ENCODE peak calls at places on chromosome 15, in nine cellular contexts. C, S, B, T, Z, L, N, G and W are unnamed samples.

GRCh38 chr15:71677766-71678165 is 132.6 kb upstream of the NR2E3 start:
- DNase-seq in S (no peak), G (no peak), B (no peak), N (no peak), Z (no peak), T (no peak), C (no peak), L (peak; percentile 37), W (no peak)

GRCh38 chr15:92574161-92574560 is 81.4 kb downstream of the FAM174B start:
- DNase-seq in Z (no peak), L (no peak), N (no peak), C (no peak), G (no peak), T (no peak), S (no peak), B (no peak), W (no peak)

GRCh38 chr15:40006003-40006402 is 33.0 kb downstream of the SRP14 start:
- DNase-seq in G (no peak), L (no peak), N (no peak), C (no peak), Z (no peak), S (no peak), T (no peak), B (no peak), W (no peak)

GRCh38 chr15:91484141-91484540 is 369.4 kb upstream of the SLCO3A1 start:
- DNase-seq in S (no peak), L (no peak), B (no peak), Z (no peak), C (no peak), G (no peak), T (no peak), N (no peak), W (no peak)

GRCh38 chr15:52010633-52011595 is 8.1 kb upstream of the MAPK6 start:
- DNase-seq in B (no peak), L (peak; percentile 76), G (no peak), T (no peak), Z (peak; percentile 55), C (no peak), S (no peak), N (no peak), W (peak; percentile 77)

GRCh38 chr15:91407237-91407889 is 307.3 kb downstream of the SV2B start:
- DNase-seq in Z (no peak), G (no peak), L (no peak), T (no peak), B (no peak), N (no peak), S (no peak), C (no peak), W (peak; percentile 35)

GRCh38 chr15:85562824-85563223 is 182.4 kb downstream of the AKAP13 start:
- DNase-seq in L (no peak), B (no peak), Z (no peak), G (no peak), T (no peak), S (no peak), N (no peak), C (no peak), W (no peak)

GRCh38 chr15:100780208-100780800 is 99.3 kb upstream of the ALDH1A3 start:
- DNase-seq in N (no peak), L (no peak), C (no peak), S (no peak), Z (no peak), T (no peak), G (no peak), B (no peak), W (no peak)

GRCh38 chr15:34331809-34332208 is 5.8 kb downstream of the SLC12A6 start:
- DNase-seq in N (no peak), T (no peak), Z (no peak), B (no peak), G (no peak), S (no peak), L (no peak), C (no peak), W (no peak)

GRCh38 chr15:56982987-56983386 is 64.5 kb downstream of the TCF12 start:
- DNase-seq in L (no peak), S (no peak), Z (no peak), C (no peak), N (no peak), T (no peak), B (no peak), G (no peak), W (no peak)

GRCh38 chr15:51382787-51383186 is 41.3 kb downstream of the GLDN start:
- DNase-seq in L (peak; percentile 70), T (peak; percentile 18), B (peak; percentile 18), G (no peak), S (peak; percentile 38), Z (no peak), C (no peak), N (peak; percentile 53), W (peak; percentile 55)

GRCh38 chr15:42133892-42134502 is 22.4 kb downstream of the PLA2G4F start:
- DNase-seq in S (peak; percentile 39), C (no peak), T (no peak), G (peak; percentile 46), B (peak; percentile 12), Z (peak; percentile 50), L (peak; percentile 78), N (peak; percentile 68), W (peak; percentile 41)

GRCh38 chr15:31200735-31201151 is 99.2 kb upstream of the TRPM1 start:
- DNase-seq in B (no peak), C (no peak), S (peak; percentile 55), N (no peak), G (peak; percentile 75), T (no peak), Z (no peak), L (peak; percentile 62), W (peak; percentile 75)

GRCh38 chr15:70088887-70089691 is 8.6 kb downstream of the TLE3 start:
- DNase-seq in C (no peak), Z (peak; percentile 46), L (no peak), S (no peak), N (no peak), B (no peak), T (no peak), G (peak; percentile 33), W (no peak)

GRCh38 chr15:58771621-58772235 is 626 bp downstream of the MINDY2 start:
- DNase-seq in S (peak; percentile 24), N (peak; percentile 18), C (no peak), Z (no peak), L (no peak), G (peak; percentile 40), T (no peak), B (peak; percentile 54), W (peak; percentile 47)

GRCh38 chr15:84810073-84810840 is 6.9 kb upstream of the ALPK3 start:
- DNase-seq in C (no peak), S (no peak), G (no peak), N (no peak), T (no peak), L (no peak), Z (no peak), B (no peak), W (no peak)